ENCODE peak calls at places on chromosomes 13 and 19, in ten cellular contexts. Q is keratinocyte, O is transverse colon, A is spleen, S is cardiac muscle cell, W is left ventricle myocardium inferior, M is heart right ventricle, J is fibroblast of lung, N is IMR-90, Z is testis. C is an unnamed sample.

GRCh38 chr13:39037410-39037879 is 444 bp downstream of the PROSER1 start:
- DNase-seq in W (no peak), N (no peak), A (no peak), S (no peak), M (no peak), J (no peak), Q (no peak), Z (no peak), O (no peak), C (no peak)

GRCh38 chr13:27919934-27920676 is at the start of gene PDX1:
- DNase-seq in S (peak; percentile 74), Z (peak; percentile 58), A (no peak), M (no peak), W (peak; percentile 27), Q (no peak), J (no peak), N (no peak), O (peak; percentile 56), C (no peak)

GRCh38 chr19:39696418-39696817 is 7.9 kb upstream of the LGALS14 start:
- DNase-seq in A (no peak), Z (no peak), O (no peak), S (no peak), Q (no peak), J (no peak), N (no peak), M (no peak), W (no peak), C (no peak)

GRCh38 chr13:42526276-42526675 is 47.7 kb upstream of the TNFSF11 start:
- DNase-seq in W (no peak), Z (no peak), M (no peak), Q (no peak), O (no peak), N (no peak), J (no peak), S (no peak), A (no peak), C (no peak)

GRCh38 chr19:47658431-47659383 is 49.8 kb downstream of the BICRA start:
- DNase-seq in J (no peak), N (no peak), S (no peak), W (no peak), M (no peak), A (no peak), Q (no peak), O (peak; percentile 65), Z (no peak), C (no peak)

GRCh38 chr13:113147206-113147605 is 11.2 kb upstream of the PROZ start:
- DNase-seq in Z (no peak), O (no peak), A (no peak), Q (no peak), S (no peak), M (no peak), J (no peak), W (no peak), N (no peak), C (no peak)

GRCh38 chr19:52307275-52307674 is 10.3 kb downstream of the ZNF480 start:
- DNase-seq in N (peak; percentile 19), M (no peak), J (peak; percentile 38), S (no peak), A (no peak), Q (no peak), W (no peak), O (no peak), Z (no peak), C (no peak)

GRCh38 chr19:31118292-31118925 is 230.8 kb downstream of the TSHZ3 start:
- DNase-seq in A (no peak), Q (no peak), O (no peak), Z (no peak), W (peak; percentile 17), N (no peak), M (no peak), J (no peak), S (peak; percentile 46), C (no peak)

GRCh38 chr19:7953576-7953975 is 10.1 kb upstream of the TIMM44 start:
- DNase-seq in W (no peak), Q (no peak), N (no peak), A (no peak), O (no peak), J (no peak), Z (no peak), S (no peak), M (no peak), C (no peak)

GRCh38 chr19:3276341-3276799 is 51.9 kb downstream of the CELF5 start:
- DNase-seq in Q (no peak), Z (peak; percentile 26), O (peak; percentile 72), W (no peak), A (peak; percentile 76), J (no peak), N (no peak), S (no peak), M (no peak), C (peak; percentile 5)

GRCh38 chr13:27622102-27622820 is 569 bp downstream of the POLR1D start:
- DNase-seq in N (peak; percentile 13), Z (peak; percentile 29), S (peak; percentile 50), J (peak; percentile 23), A (no peak), Q (no peak), O (peak; percentile 35), W (no peak), M (no peak), C (peak; percentile 15)

GRCh38 chr13:105410602-105411001 is 1124.9 kb downstream of the EFNB2 start:
- DNase-seq in J (peak; percentile 34), M (peak; percentile 49), W (peak; percentile 47), A (peak; percentile 75), O (peak; percentile 21), S (peak; percentile 46), N (peak; percentile 12), Q (no peak), Z (peak; percentile 86), C (peak; percentile 18)

GRCh38 chr19:45499196-45500180 is 1.2 kb downstream of the PPM1N start:
- DNase-seq in A (peak; percentile 90), N (no peak), Q (no peak), W (no peak), S (peak; percentile 49), O (peak; percentile 68), M (no peak), Z (peak; percentile 58), J (no peak), C (no peak)

GRCh38 chr13:97889803-97890202 is 63.7 kb upstream of the IPO5 start:
- DNase-seq in A (no peak), W (peak; percentile 36), N (no peak), Q (no peak), S (no peak), O (no peak), M (peak; percentile 26), Z (no peak), J (no peak), C (no peak)

GRCh38 chr13:111298214-111298975 is 22.0 kb upstream of the TEX29 start:
- DNase-seq in W (no peak), Z (no peak), Q (no peak), O (no peak), N (no peak), J (no peak), S (no peak), A (no peak), M (no peak), C (no peak)
- TF ChIP-seq CTCF in W (no peak), Z (no peak), Q (no peak), O (no peak), N (no peak), J (no peak), S (no peak), A (no peak), M (no peak), C (no peak)

GRCh38 chr19:50255115-50255514 is 51.7 kb downstream of the MYH14 start:
- DNase-seq in A (no peak), Z (no peak), N (no peak), M (no peak), Q (no peak), W (no peak), O (no peak), J (no peak), S (no peak), C (no peak)
- H3K4me1 ChIP-seq in A (no peaks in the 10 kb centered on the region), Z (no peaks in the 10 kb centered on the region), N (no peaks in the 10 kb centered on the region), M (no peaks in the 10 kb centered on the region), Q (no peaks in the 10 kb centered on the region), W (no peaks in the 10 kb centered on the region), O (no peaks in the 10 kb centered on the region), J (no peaks in the 10 kb centered on the region), S (no peaks in the 10 kb centered on the region), C (no peaks in the 10 kb centered on the region)

DNA sequence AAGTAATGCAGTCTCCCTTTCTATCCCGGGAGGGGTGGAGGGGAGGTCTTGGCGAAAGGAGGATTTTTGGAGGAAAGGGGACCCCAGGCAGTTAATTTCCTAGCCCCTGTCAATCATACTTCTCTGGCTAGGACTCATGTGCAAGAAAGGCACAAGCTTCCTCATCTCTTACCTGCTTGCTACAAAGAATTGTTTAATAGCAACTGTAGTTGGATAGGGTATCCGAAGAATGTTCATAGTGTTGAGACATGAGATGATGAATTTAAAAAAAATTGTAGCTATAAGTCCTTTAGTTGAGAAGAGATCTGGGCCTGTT is 525 bp downstream of the BORA start:
- DNase-seq in N (no peak), Z (no peak), Q (no peak), O (no peak), A (no peak), J (no peak), S (no peak), W (no peak), M (no peak), C (no peak)
- H3K4me3 ChIP-seq in N (peak overlapping the region; percentile 83), Z (peak overlapping the region; percentile 73), Q (peak overlapping the region; percentile 85), O (peak overlapping the region; percentile 91), A (peak overlapping the region; percentile 97), J (peak overlapping the region; percentile 72), S (peak overlapping the region; percentile 94), W (peak overlapping the region; percentile 81), M (peak overlapping the region; percentile 91), C (peak overlapping the region; percentile 76)

DNA sequence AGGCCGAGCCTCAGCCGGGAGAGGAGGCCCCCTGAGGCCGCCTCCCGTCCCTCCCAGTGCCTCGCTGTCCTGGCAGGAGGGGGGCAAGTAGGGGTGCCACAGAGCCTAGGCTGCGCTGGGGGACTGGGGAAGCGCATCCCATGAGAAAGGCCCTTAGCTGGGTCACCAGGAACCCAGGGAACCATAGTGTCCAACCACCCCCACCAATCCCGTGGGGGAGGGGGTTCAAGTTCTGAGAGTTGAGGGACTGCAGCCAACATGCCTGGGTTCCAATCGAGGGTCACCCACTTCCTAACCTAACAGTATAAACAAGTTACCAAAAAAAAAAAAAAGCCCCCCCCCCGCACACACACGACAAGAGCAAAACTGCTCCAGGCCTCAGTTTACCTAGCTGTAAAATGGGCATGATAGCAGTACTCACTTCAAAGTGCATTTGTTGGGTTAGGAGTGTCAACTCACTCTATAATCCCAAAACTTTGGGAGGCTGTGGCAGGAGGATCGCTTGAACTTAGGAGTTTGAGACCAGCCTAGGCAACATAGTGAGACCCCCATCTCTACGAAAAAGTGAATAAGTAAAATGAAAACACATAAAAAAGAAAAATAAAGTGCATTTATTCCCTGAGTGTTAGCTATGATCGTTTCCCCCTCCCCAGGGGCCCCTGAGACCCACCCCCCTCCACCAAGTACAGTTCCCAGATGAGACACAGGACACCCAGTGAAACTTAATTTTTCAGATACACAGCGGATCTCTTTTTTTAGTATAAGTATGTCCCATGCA is 28.8 kb upstream of the NANOS3 start:
- DNase-seq in S (no peak), A (no peak), W (no peak), Z (no peak), J (no peak), M (no peak), Q (no peak), O (no peak), N (no peak), C (no peak)
- TF ChIP-seq CTCF in S (no peak), A (peak; percentile 3), W (no peak), Z (no peak), J (no peak), M (no peak), Q (no peak), O (no peak), N (no peak), C (no peak)

GRCh38 chr19:41413947-41414346 is 13.2 kb downstream of the B3GNT8 start:
- DNase-seq in O (no peak), A (no peak), Z (no peak), J (no peak), S (no peak), N (no peak), Q (no peak), W (no peak), M (no peak), C (no peak)
- H3K4me1 ChIP-seq in O (peaks cover 6% of the 10 kb centered on the region), A (no peaks in the 10 kb centered on the region), Z (no peaks in the 10 kb centered on the region), J (no peaks in the 10 kb centered on the region), S (peaks cover 9% of the 10 kb centered on the region), N (peaks cover 4% of the 10 kb centered on the region), Q (peaks cover 5% of the 10 kb centered on the region), W (peaks cover 48% of the 10 kb centered on the region), M (peaks cover 35% of the 10 kb centered on the region), C (peaks cover 10% of the 10 kb centered on the region)